ENCODE peak calls at places on chromosomes 16 and 17, in ten cellular contexts. H is endothelial cell of umbilical vein; R is neural progenitor cell; C is psoas muscle; B is Peyer's patch; W is uterus; T is CD8-positive, alpha-beta T cell; Z is GM23338; I is HCT116; V is thyroid gland. U is an unnamed sample. For H3K4me1, the result is how much of the 10 kb centered on the place peaks cover.

GRCh38 chr16:75471723-75472634 is 7.5 kb upstream of the TMEM170A start:
- DNase-seq in I (no peak), B (no peak), H (peak), R (peak), W (peak), V (peak), C (no peak), T (no peak), Z (peak), U (peak)

GRCh38 chr17:63699638-63700527 is at the start of gene LIMD2:
- DNase-seq in R (peak), Z (peak), W (peak), I (no peak), C (peak), T (peak), V (peak), B (peak), H (peak), U (peak)

GRCh38 chr17:35889818-35890773 is 9.9 kb upstream of the CCL5 start:
- DNase-seq in V (peak), I (no peak), C (no peak), H (peak), Z (peak), R (peak), T (no peak), B (no peak), W (no peak), U (no peak)

GRCh38 chr17:7883781-7884386 is 4.7 kb upstream of the CHD3 start:
- DNase-seq in Z (no peak), W (no peak), R (no peak), C (no peak), T (no peak), V (no peak), I (no peak), B (no peak), H (peak), U (peak)

GRCh38 chr16:74073471-74073870 is 223.1 kb upstream of the PSMD7 start:
- DNase-seq in H (no peak), B (no peak), R (no peak), V (no peak), I (no peak), T (no peak), W (no peak), Z (no peak), C (no peak), U (no peak)

GRCh38 chr17:37848690-37849616 is 75.3 kb upstream of the TBC1D3K start:
- DNase-seq in W (no peak), V (no peak), T (no peak), B (no peak), H (peak), Z (no peak), R (no peak), I (peak), C (no peak), U (no peak)

GRCh38 chr16:78596996-78597422 is 497.6 kb downstream of the WWOX start:
- DNase-seq in Z (no peak), R (no peak), T (no peak), I (no peak), C (no peak), B (no peak), H (no peak), W (no peak), V (no peak), U (no peak)

GRCh38 chr16:20875358-20875656 is 24.9 kb downstream of the DCUN1D3 start:
- DNase-seq in I (no peak), R (no peak), T (no peak), H (no peak), W (no peak), B (no peak), Z (no peak), V (no peak), C (no peak), U (no peak)

GRCh38 chr16:30533146-30533522 is 1.5 kb downstream of the ZNF747 start:
- DNase-seq in C (no peak), H (no peak), T (no peak), R (no peak), I (no peak), V (no peak), W (no peak), B (no peak), Z (no peak), U (no peak)

GRCh38 chr17:63600569-63601438 is at the start of gene TACO1:
- DNase-seq in Z (peak), T (peak), C (peak), V (peak), W (peak), I (peak), B (peak), R (peak), H (peak), U (peak)

GRCh38 chr17:61793565-61793964 is 69.8 kb downstream of the BRIP1 start:
- DNase-seq in Z (no peak), I (no peak), C (no peak), B (no peak), W (no peak), H (no peak), R (no peak), V (no peak), T (no peak), U (no peak)

GRCh38 chr17:19937522-19937921 is 40.1 kb downstream of the AKAP10 start:
- DNase-seq in V (no peak), Z (no peak), C (no peak), W (no peak), R (no peak), B (no peak), T (no peak), H (no peak), I (no peak), U (no peak)

GRCh38 chr17:82892869-82893565 is 53.2 kb upstream of the ZNF750 start:
- DNase-seq in T (peak), R (no peak), V (peak), C (no peak), Z (no peak), B (no peak), W (no peak), I (no peak), H (peak), U (peak)

GRCh38 chr17:7015587-7016020 is 3.2 kb downstream of the RNASEK start:
- DNase-seq in T (no peak), H (no peak), Z (no peak), C (no peak), B (peak), V (no peak), I (no peak), R (no peak), W (peak), U (no peak)

GRCh38 chr16:89199241-89200123 is 855 bp downstream of the SLC22A31 start:
- DNase-seq in V (no peak), B (peak), T (no peak), I (no peak), Z (no peak), C (no peak), H (no peak), R (no peak), W (no peak), U (no peak)

GRCh38 chr17:56912105-56912999 is 1.5 kb downstream of the TRIM25 start:
- DNase-seq in R (no peak), T (no peak), V (peak), W (peak), I (no peak), B (no peak), C (peak), Z (no peak), H (peak), U (no peak)

GRCh38 chr17:61235001-61235820 is 164.4 kb upstream of the TBX2 start:
- DNase-seq in Z (no peak), H (no peak), I (no peak), B (no peak), W (no peak), V (peak), C (no peak), T (no peak), R (no peak), U (no peak)

GRCh38 chr17:8865385-8865784 is 2.1 kb downstream of the PIK3R6 start:
- DNase-seq in R (no peak), V (no peak), W (no peak), Z (no peak), T (no peak), H (no peak), C (no peak), B (no peak), I (no peak), U (no peak)

GRCh38 chr16:68086336-68086821 is 1.2 kb downstream of the NFATC3 start:
- DNase-seq in C (no peak), V (no peak), Z (peak), W (no peak), R (peak), B (no peak), I (no peak), H (peak), T (no peak), U (no peak)

GRCh38 chr16:57166951-57167350 is 18.9 kb downstream of the PSME3IP1 start:
- DNase-seq in W (no peak), C (no peak), I (no peak), T (no peak), H (no peak), B (no peak), R (no peak), Z (no peak), V (peak), U (no peak)

GRCh38 chr17:37406635-37407455 is at the start of the genes ACACA and TADA2A:
- DNase-seq in Z (peak), R (peak), H (peak), I (peak), B (peak), V (peak), W (peak), T (peak), C (peak), U (peak)

GRCh38 chr16:53631236-53631635 is 72.4 kb downstream of the RPGRIP1L start:
- DNase-seq in Z (no peak), I (no peak), B (no peak), V (no peak), H (no peak), T (no peak), R (no peak), W (no peak), C (no peak), U (no peak)

GRCh38 chr16:6804461-6804860 is 528.2 kb upstream of the RBFOX1 start:
- DNase-seq in V (no peak), Z (no peak), I (no peak), B (no peak), T (no peak), C (no peak), H (no peak), W (no peak), R (no peak), U (no peak)

GRCh38 chr16:27229891-27230470 is 26.7 kb downstream of the KDM8 start:
- DNase-seq in R (no peak), I (no peak), H (no peak), C (no peak), W (no peak), V (no peak), Z (no peak), T (no peak), B (peak), U (no peak)

GRCh38 chr16:30949655-30950515 is 1.0 kb downstream of the ORAI3 start:
- DNase-seq in V (peak), T (no peak), Z (peak), W (peak), I (peak), H (peak), R (peak), C (peak), B (peak), U (no peak)

GRCh38 chr17:80545499-80545826 is 825 bp downstream of the RPTOR start:
- DNase-seq in V (no peak), I (no peak), Z (peak), B (no peak), C (no peak), T (no peak), H (peak), R (no peak), W (no peak), U (no peak)

GRCh38 chr17:28747046-28747691 is 3.4 kb downstream of the TRAF4 start:
- DNase-seq in V (peak), T (no peak), B (no peak), I (no peak), H (peak), C (no peak), W (no peak), Z (peak), R (no peak), U (no peak)

GRCh38 chr16:6558133-6558532 is 774.5 kb upstream of the RBFOX1 start:
- DNase-seq in T (no peak), C (no peak), W (no peak), V (no peak), Z (peak), H (no peak), B (no peak), I (no peak), R (peak), U (no peak)

GRCh38 chr16:16025214-16025968 is 76.0 kb downstream of the ABCC1 start:
- DNase-seq in Z (no peak), T (peak), W (no peak), H (peak), B (no peak), V (peak), I (no peak), R (peak), C (no peak), U (peak)

GRCh38 chr16:14132696-14133048 is 61.6 kb downstream of the MRTFB start:
- DNase-seq in V (no peak), C (no peak), Z (no peak), H (no peak), R (no peak), I (no peak), W (no peak), T (no peak), B (no peak), U (no peak)

GRCh38 chr16:56559109-56559508 is 5.8 kb upstream of the MT4 start:
- DNase-seq in W (no peak), H (no peak), V (no peak), I (no peak), Z (no peak), R (no peak), T (no peak), B (no peak), C (no peak), U (no peak)

GRCh38 chr17:8122391-8122922 is 1.4 kb downstream of the HES7 start:
- DNase-seq in H (peak), W (no peak), R (peak), B (no peak), V (no peak), I (no peak), Z (peak), C (no peak), T (no peak), U (no peak)

GRCh38 chr17:3929181-3929580 is 12.9 kb upstream of the P2RX1 start:
- DNase-seq in T (no peak), C (no peak), W (no peak), I (no peak), Z (no peak), R (no peak), H (no peak), B (no peak), V (no peak), U (no peak)

GRCh38 chr16:83715217-83715920 is 92.4 kb upstream of the HSBP1 start:
- DNase-seq in R (no peak), T (no peak), B (no peak), H (peak), I (no peak), C (no peak), V (peak), W (no peak), Z (no peak), U (no peak)

GRCh38 chr17:80259642-80260535 is 763 bp upstream of the RNF213 start:
- DNase-seq in R (peak), H (peak), W (peak), B (peak), V (peak), Z (peak), C (peak), I (no peak), T (peak), U (peak)

GRCh38 chr16:77302685-77303084 is 103.5 kb downstream of the SYCE1L start:
- DNase-seq in R (no peak), C (no peak), B (no peak), Z (no peak), I (no peak), H (no peak), V (no peak), T (no peak), W (no peak), U (no peak)

DNA sequence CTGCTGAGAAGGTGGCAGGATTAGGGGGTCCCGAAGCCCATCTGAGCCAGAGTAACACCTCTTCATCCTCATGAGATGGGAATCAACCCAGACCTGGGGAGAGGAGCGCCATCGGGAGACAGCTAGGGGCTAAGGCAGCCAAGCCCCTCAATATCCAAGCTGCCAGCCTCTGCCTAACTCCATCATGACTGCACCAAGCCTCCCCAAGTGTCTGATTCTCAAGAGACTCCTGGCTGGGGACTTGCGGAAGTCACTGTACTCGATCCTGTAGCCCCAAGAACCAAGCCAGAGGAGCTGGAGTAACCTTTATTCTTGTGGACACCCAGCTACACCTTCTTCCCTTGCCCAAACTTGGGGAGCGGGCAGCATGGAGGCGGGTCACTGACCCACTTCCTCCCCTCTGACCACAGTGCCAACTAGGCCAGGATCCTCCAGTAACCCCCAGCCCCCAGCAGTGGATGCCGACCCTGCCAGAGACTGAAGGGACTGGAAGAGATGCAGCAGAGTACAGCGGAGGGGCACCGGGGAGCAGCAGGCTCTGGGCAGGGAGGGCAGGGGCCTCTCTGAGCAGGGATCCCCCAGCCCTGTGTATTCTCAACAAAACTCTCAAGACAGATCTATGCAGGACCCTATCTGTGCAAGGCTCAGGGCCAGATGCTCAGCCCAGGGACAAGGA is 13.3 kb downstream of the HDAC5 start:
- DNase-seq in V (no peak), B (no peak), C (no peak), H (no peak), I (no peak), R (no peak), Z (no peak), W (no peak), T (no peak), U (no peak)
- H3K4me1 ChIP-seq in V (half or more), B (under half), C (half or more), H (under half), I (half or more), R (under half), Z (under half), W (half or more), T (under half), U (under half)

DNA sequence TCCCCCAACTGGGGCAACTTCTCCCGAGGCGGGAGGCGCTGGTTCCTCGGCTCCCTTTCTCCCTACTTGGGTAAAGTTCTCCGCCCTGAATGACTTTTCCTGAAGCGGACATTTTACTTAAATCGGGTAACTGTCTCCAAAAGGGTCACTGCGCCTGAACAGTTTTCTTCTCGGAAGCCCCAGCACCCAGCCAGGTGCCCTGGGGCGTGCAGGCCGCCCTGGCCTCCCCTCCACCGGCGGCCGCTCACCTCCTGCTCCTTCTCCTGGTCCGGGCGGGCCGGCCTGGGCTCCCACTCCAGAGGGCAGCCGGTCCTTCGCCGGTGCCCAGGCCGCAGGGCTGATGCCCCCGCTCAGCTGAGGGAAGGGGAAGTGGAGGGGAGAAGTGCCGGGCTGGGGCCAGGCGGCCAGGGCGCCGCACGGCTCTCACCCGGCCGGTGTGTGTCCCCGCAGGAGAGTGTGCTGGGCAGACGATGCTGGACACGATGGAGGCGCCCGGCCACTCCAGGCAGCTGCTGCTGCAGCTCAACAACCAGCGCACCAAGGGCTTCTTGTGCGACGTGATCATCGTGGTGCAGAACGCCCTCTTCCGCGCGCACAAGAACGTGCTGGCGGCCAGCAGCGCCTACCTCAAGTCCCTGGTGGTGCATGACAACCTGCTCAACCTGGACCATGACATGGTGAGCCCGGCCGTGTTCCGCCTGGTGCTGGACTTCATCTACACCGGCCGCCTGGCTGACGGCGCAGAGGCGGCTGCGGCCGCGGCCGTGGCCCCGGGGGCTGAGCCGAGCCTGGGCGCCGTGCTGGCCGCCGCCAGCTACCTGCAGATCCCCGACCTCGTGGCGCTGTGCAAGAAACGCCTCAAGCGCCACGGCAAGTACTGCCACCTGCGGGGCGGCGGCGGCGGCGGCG is 1.6 kb downstream of the HIC1 start:
- DNase-seq in V (peak), C (peak), B (peak), R (peak), H (peak), Z (peak), W (no peak), I (no peak), T (no peak), U (peak)
- H3K27ac ChIP-seq in V (peak), C (peak), B (peak), R (no peak), H (peak), Z (no peak), W (peak), I (no peak), T (no peak), U (no peak)

DNA sequence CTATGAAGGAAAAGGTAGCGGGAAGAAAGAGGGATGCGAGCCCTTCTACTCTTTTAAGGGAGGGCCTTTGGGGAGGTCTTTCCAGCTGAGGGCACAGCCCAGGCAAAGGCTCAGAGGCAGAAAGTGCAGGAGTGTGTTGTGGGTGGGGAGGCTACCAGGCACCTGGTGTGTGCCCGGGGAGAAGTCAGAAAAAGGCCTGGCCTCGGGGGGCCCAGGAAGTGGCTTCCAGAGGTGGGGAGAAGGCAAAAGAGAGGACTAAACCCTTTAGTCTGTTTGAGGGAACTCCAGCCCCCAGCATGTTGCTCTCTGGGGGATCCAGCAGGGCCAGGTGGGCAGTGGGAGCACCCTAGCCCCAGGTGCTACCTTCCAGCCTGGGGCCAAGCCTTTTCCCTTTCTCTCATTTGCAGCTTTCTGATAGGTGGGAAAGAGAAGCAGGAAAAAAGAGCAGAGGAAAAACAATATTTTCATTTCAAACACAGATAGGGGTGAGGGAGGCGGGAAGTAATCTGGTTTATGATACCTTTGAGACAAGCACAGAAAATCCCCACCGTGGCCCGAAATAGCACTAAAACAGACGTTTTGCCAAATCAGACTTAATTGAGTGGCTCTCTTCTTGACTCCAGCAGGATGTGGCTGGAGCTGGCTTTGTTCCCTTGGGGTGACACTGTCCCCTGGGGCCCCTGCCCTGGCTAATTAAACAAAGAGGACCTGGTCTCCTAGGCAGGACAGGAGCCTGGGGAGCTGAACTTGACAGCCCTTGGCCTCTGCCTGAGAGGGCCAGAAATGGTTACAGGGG is 10.4 kb downstream of the RAI1 start:
- DNase-seq in C (no peak), T (no peak), V (peak), R (no peak), H (peak), W (no peak), Z (no peak), I (no peak), B (no peak), U (no peak)
- H3K4me1 ChIP-seq in C (under half), T (half or more), V (half or more), R (under half), H (under half), W (under half), Z (under half), I (half or more), B (under half), U (under half)

DNA sequence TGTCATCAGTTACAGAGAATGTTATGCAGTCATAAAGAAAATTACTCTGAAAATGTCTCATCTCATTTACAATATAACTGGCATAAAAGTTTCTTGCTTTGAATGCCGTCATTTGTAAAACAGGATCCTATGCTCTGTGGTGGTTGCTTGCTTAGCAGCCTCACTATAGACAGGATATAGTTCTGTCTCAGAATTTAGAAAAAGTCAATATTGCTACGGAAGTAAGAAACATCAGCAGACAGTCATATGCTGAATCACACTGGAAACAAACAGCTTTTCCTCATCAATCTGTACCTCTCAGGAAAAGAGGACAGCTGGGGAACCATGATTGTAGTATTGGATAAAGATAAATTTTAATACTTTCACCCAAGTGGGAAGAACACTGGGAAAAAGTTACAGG is 105.5 kb downstream of the MYO1D start:
- DNase-seq in B (no peak), C (no peak), R (no peak), H (peak), Z (no peak), I (no peak), T (no peak), V (no peak), W (no peak), U (no peak)
- H3K27ac ChIP-seq in B (no peak), C (no peak), R (no peak), H (peak), Z (no peak), I (no peak), T (no peak), V (no peak), W (no peak), U (no peak)